ENCODE peak calls at places on chromosomes 11 and 22, in seven cellular contexts. Q is activated CD4-positive, alpha-beta T cell treated with anti-CD3 and anti-CD28 coated beads, Interleukin-2, amount 50 U/mL, for 48 hours; I is cardiac fibroblast; A is neuronal stem cell; R is HTR-8/SVneo; Z is nephron progenitor cell; W is stimulated activated CD4-positive, alpha-beta T cell treated with anti-CD3 and anti-CD28 coated beads, Interleukin-1b, Interleukin-23, amount 100 ng/mL, for 1 hour. K is an unnamed sample.

GRCh38 chr11:2271077-2271326 is 614 bp upstream of the ASCL2 start:
- DNase-seq in Z (peak), I (no peak), R (no peak), Q (peak), W (no peak), A (no peak), K (peak)

GRCh38 chr11:35131760-35132159 is 7.2 kb upstream of the CD44 start:
- DNase-seq in A (no peak), Q (no peak), I (no peak), W (no peak), Z (no peak), R (no peak), K (no peak)

GRCh38 chr22:45757068-45757467 is 85.4 kb downstream of the ATXN10 start:
- DNase-seq in A (peak), Z (peak), Q (no peak), I (peak), R (peak), W (no peak), K (no peak)

GRCh38 chr11:130873766-130874165 is 42.5 kb downstream of the SNX19 start:
- DNase-seq in R (peak), W (no peak), Z (no peak), I (no peak), A (no peak), Q (no peak), K (no peak)

GRCh38 chr11:78379039-78379670 is 38.5 kb downstream of the GAB2 start:
- DNase-seq in Q (no peak), W (no peak), R (no peak), A (no peak), I (no peak), Z (no peak), K (peak)

GRCh38 chr11:32072872-32073661 is 17.8 kb upstream of the RCN1 start:
- DNase-seq in Q (no peak), A (peak), Z (peak), W (no peak), I (no peak), R (no peak), K (no peak)

GRCh38 chr11:76624515-76625379 is 45.8 kb downstream of the LRRC32 start:
- DNase-seq in Z (no peak), A (no peak), R (no peak), I (no peak), W (no peak), Q (no peak), K (peak)

GRCh38 chr11:60924906-60925684 is 835 bp downstream of the TMEM132A start:
- DNase-seq in R (no peak), Q (no peak), W (no peak), A (no peak), I (no peak), Z (peak), K (no peak)

GRCh38 chr11:66546966-66547661 is 411 bp downstream of the ACTN3 start:
- DNase-seq in W (no peak), A (peak), Q (no peak), I (no peak), Z (peak), R (no peak), K (no peak)

GRCh38 chr11:20658135-20658534 is 11.3 kb upstream of the NELL1 start:
- DNase-seq in A (no peak), W (no peak), I (no peak), Z (no peak), Q (no peak), R (no peak), K (no peak)

GRCh38 chr11:118176400-118177134 is at the start of gene SCN2B:
- DNase-seq in Q (no peak), R (no peak), A (no peak), Z (no peak), I (no peak), W (no peak), K (no peak)

GRCh38 chr11:132054822-132055221 is 684.4 kb downstream of the NTM start:
- DNase-seq in R (peak), A (no peak), W (no peak), I (peak), Z (no peak), Q (no peak), K (no peak)

GRCh38 chr22:35191412-35191811 is 65.9 kb upstream of the HMGXB4 start:
- DNase-seq in Z (no peak), W (no peak), A (no peak), Q (no peak), I (peak), R (peak), K (no peak)

GRCh38 chr22:49577168-49578060 is 250.3 kb downstream of the BRD1 start:
- DNase-seq in A (no peak), R (no peak), Q (no peak), Z (no peak), I (no peak), W (no peak), K (no peak)

GRCh38 chr22:39349506-39349966 is 255 bp upstream of the SYNGR1 start:
- DNase-seq in Q (peak), R (peak), W (no peak), I (no peak), Z (peak), A (peak), K (peak)

K was measured in K562.